ENCODE peak calls at places on chromosomes 1 and 21, in five cellular contexts. K, I, G, A and X are unnamed samples.
A peak's percentile ranks its signal among the peaks of the same experiment; 100 is the strongest.

GRCh38 chr1:226634611-226635246 is 86.2 kb downstream of the STUM start:
- DNase-seq in A (peak; percentile 7), G (no peak), I (no peak), K (no peak), X (no peak)

GRCh38 chr1:204128964-204129896 is 22.6 kb downstream of the ETNK2 start:
- DNase-seq in I (peak; percentile 82), G (peak; percentile 78), A (peak; percentile 73), K (no peak), X (peak; percentile 62)

GRCh38 chr1:71641013-71641412 is 560.2 kb upstream of the ZRANB2 start:
- DNase-seq in K (no peak), A (no peak), I (no peak), G (no peak), X (no peak)

GRCh38 chr1:112956503-112957132 is 622 bp upstream of the SLC16A1 start:
- DNase-seq in I (no peak), K (peak; percentile 25), G (no peak), A (no peak), X (no peak)

GRCh38 chr1:235072096-235072495 is 56.5 kb downstream of the TOMM20 start:
- DNase-seq in G (no peak), A (no peak), I (no peak), K (no peak), X (no peak)

GRCh38 chr1:116286541-116286971 is 86.5 kb upstream of the ATP1A1 start:
- DNase-seq in A (no peak), K (peak; percentile 24), G (no peak), I (no peak), X (no peak)

GRCh38 chr1:64112281-64112680 is 91.1 kb upstream of the UBE2U start:
- DNase-seq in I (no peak), K (no peak), A (no peak), G (no peak), X (no peak)

GRCh38 chr1:66166746-66167145 is 367.2 kb upstream of the SGIP1 start:
- DNase-seq in G (no peak), I (no peak), K (no peak), A (no peak), X (no peak)

GRCh38 chr1:107459204-107459904 is 318.5 kb downstream of the NTNG1 start:
- DNase-seq in G (no peak), A (no peak), I (no peak), K (no peak), X (no peak)

GRCh38 chr1:113088972-113089371 is 16.0 kb downstream of the LRIG2 start:
- DNase-seq in K (no peak), A (no peak), G (no peak), I (no peak), X (no peak)

GRCh38 chr1:34988581-34988980 is 3.4 kb upstream of the TMEM35B start:
- DNase-seq in K (no peak), A (no peak), G (no peak), I (no peak), X (no peak)

GRCh38 chr21:25331286-25331685 is 276.0 kb downstream of the MRPL39 start:
- DNase-seq in K (no peak), A (no peak), I (no peak), G (no peak), X (no peak)

GRCh38 chr1:21598417-21598816 is 70.7 kb downstream of the RAP1GAP start:
- DNase-seq in I (no peak), A (no peak), G (no peak), K (no peak), X (no peak)

GRCh38 chr1:200224315-200224714 is 185.5 kb downstream of the ZNF281 start:
- DNase-seq in K (no peak), I (no peak), A (no peak), G (no peak), X (no peak)

GRCh38 chr1:9294910-9295636 is 2.4 kb downstream of the SPSB1 start:
- DNase-seq in A (peak; percentile 50), I (no peak), G (no peak), K (no peak), X (peak; percentile 72)

GRCh38 chr1:89809556-89809955 is 11.3 kb upstream of the LRRC8D start:
- DNase-seq in K (no peak), G (no peak), I (no peak), A (no peak), X (no peak)

GRCh38 chr1:239930646-239931262 is 160.9 kb upstream of the FMN2 start:
- DNase-seq in I (no peak), K (no peak), A (no peak), G (no peak), X (no peak)

GRCh38 chr1:163440090-163440489 is 118.3 kb downstream of the NUF2 start:
- DNase-seq in K (no peak), I (no peak), G (no peak), A (peak; percentile 13), X (no peak)

GRCh38 chr1:21932127-21932526 is 5.0 kb downstream of the HSPG2 start:
- DNase-seq in A (no peak), G (no peak), K (no peak), I (no peak), X (no peak)

GRCh38 chr1:117646956-117647355 is 41.1 kb downstream of the TENT5C start:
- DNase-seq in K (no peak), G (no peak), A (no peak), I (no peak), X (no peak)

GRCh38 chr1:209389258-209389657 is 194.3 kb upstream of the CAMK1G start:
- DNase-seq in A (no peak), I (no peak), G (no peak), K (no peak), X (peak; percentile 18)

GRCh38 chr1:35544976-35545375 is 12.2 kb downstream of the KIAA0319L start:
- DNase-seq in K (peak; percentile 85), A (peak; percentile 35), I (no peak), G (no peak), X (peak; percentile 45)

GRCh38 chr21:36788116-36788515 is 89.2 kb downstream of the SIM2 start:
- DNase-seq in A (peak; percentile 69), I (no peak), K (no peak), G (peak; percentile 62), X (peak; percentile 61)

GRCh38 chr1:168636642-168637111 is 60.3 kb downstream of the XCL1 start:
- DNase-seq in A (no peak), K (no peak), I (no peak), G (no peak), X (no peak)

GRCh38 chr1:86741947-86742572 is 37.7 kb downstream of the SH3GLB1 start:
- DNase-seq in A (peak; percentile 20), G (peak; percentile 47), I (no peak), K (peak; percentile 13), X (peak; percentile 39)

GRCh38 chr1:157948547-157949152 is 44.8 kb upstream of the KIRREL1 start:
- DNase-seq in G (no peak), A (peak; percentile 35), I (no peak), K (peak; percentile 13), X (no peak)

GRCh38 chr1:209103135-209103534 is 480.4 kb upstream of the CAMK1G start:
- DNase-seq in K (no peak), A (no peak), G (no peak), I (no peak), X (no peak)

GRCh38 chr1:52702886-52703787 is 5.0 kb upstream of the COA7 start:
- DNase-seq in G (peak; percentile 90), I (peak; percentile 83), A (peak; percentile 93), K (peak; percentile 94), X (peak; percentile 81)
- TF ChIP-seq EP300 in G (no peak), I (peak; percentile 47), A (no peak), K (peak; percentile 31), X (no peak)

GRCh38 chr1:109794319-109795132 is 30.8 kb upstream of the EPS8L3 start:
- DNase-seq in G (peak; percentile 47), A (peak; percentile 33), I (no peak), K (peak; percentile 29), X (no peak)
- TF ChIP-seq EP300 in G (no peak), A (no peak), I (no peak), K (no peak), X (no peak)

DNA sequence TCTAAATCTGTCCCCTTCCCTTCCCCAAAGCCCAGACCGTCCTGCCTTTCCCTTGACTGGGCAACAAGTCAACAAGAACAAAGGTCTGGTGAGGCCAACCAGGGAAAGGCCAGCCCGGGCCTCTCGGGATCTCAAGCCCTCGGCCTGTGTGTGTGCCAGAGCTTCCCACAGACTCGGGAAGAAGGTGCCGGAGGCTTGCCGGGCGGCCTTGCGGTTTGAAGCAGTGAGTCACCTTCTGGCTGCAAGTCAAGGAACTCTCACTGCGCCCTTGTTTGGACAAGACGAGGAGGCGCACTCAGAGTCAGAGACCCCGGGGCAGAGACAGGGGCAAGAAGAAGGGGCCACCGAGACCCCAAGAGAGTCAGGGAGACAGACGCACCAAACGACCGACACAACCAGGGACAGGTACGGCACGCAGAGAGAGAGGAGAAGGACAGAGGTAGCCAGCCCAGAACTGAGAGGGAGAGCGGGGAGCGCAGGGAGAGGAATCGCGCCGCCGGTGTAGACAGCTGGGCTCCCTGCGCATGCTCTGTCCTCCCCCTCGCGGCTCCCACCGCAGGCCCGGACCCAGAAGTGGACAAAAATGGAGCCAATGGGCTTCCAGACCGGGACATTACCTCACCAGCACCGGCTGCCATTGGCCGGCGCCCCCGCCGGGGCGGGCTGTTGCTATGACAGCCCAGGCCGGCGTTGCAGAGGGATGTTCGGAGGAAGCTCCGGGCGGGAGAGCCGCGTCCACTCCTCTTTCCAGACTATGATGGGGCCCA is 66.6 kb upstream of the LAPTM5 start:
- DNase-seq in A (peak; percentile 91), K (peak; percentile 84), G (peak; percentile 95), I (peak; percentile 97), X (peak; percentile 93)
- TF ChIP-seq EP300 in A (no peak), K (no peak), G (no peak), I (no peak), X (no peak)

DNA sequence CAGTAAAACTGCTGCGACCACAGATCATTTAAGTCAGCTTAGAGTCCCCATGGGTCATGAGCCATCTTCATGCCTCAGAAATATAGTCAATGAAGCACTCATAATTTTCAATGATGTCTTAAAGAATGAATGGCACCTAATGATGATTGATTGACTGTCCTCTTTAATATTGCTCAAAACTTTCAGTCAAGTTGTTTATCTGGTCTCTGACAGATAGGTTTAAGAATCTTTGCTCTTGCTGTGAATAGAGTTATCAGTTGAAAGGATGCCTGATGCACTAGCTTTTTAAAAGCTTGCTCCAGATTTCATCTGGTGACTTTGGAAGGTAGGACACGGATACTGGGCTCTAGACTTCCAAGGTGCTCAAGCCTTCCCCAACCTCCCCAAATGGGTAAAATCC is 45.1 kb downstream of the COLGALT2 start:
- DNase-seq in I (no peak), G (no peak), K (no peak), A (no peak), X (no peak)
- TF ChIP-seq EP300 in I (no peak), G (no peak), K (no peak), A (no peak), X (no peak)

GRCh38 chr1:41895552-41895951 is 23.2 kb downstream of the HIVEP3 start:
- DNase-seq in I (no peak), K (no peak), A (no peak), G (no peak), X (no peak)
- TF ChIP-seq EP300 in I (no peak), K (no peak), A (no peak), G (no peak), X (no peak)

DNA sequence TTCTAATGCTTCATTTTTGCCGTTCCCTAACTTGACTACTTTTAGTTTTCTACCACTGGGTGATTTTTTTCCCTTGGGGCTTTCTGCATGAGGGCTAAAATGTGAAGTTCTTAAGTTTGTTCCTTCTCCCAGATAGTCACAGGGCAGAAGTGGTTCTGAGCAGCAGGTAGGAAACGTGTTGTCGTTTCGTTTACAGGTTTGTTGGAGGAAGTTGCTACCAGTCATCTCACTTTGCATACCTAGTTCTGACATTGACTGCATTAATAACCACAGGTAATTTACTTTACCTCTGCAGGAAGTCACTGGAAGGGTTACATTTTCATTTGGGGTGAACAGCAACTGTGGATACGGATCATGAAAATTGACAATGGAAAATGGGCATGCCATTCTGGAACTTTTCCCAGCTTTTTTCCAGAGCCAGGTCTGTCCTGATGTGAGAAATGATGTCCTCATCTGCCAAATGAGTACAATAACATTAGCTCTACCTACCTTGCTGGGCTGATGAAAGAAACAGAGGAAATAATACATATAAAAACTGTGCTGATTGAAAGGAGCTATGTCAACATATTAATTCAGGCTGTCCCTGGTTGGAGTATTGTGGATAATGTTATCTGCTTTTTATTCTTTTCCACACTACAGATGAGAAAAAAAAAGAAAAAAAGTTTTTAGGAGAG is 94.2 kb downstream of the DISC1 start:
- DNase-seq in A (no peak), G (no peak), K (no peak), I (no peak), X (no peak)
- TF ChIP-seq EP300 in A (no peak), G (no peak), K (no peak), I (no peak), X (no peak)